ENCODE peak calls at places on chromosomes 5 and 9, in six cellular contexts. B is mammary epithelial cell, W is fibroblast of lung, U is IMR-90, R is H1, D is H9. G is an unnamed sample.

GRCh38 chr5:101626572-101626971 is 669.5 kb downstream of the SLCO4C1 start:
- DNase-seq in W (no peak), R (no peak), B (no peak), U (no peak), D (no peak), G (no peak)

GRCh38 chr5:3329427-3329826 is 266.2 kb upstream of the IRX1 start:
- DNase-seq in D (no peak), B (no peak), W (no peak), U (no peak), R (no peak), G (no peak)

GRCh38 chr5:172102913-172103629 is 85.0 kb downstream of the STK10 start:
- DNase-seq in U (peak; percentile 95), R (no peak), B (peak; percentile 94), D (peak; percentile 50), W (peak; percentile 90), G (peak; percentile 64)

GRCh38 chr5:40623480-40624420 is 56.0 kb upstream of the PTGER4 start:
- DNase-seq in D (no peak), U (no peak), W (no peak), B (no peak), R (no peak), G (no peak)

GRCh38 chr9:89528540-89528939 is 30.6 kb upstream of the SEMA4D start:
- DNase-seq in W (no peak), U (no peak), R (no peak), B (no peak), D (no peak), G (no peak)

GRCh38 chr9:137255448-137256114 is 454 bp downstream of the NELFB start:
- DNase-seq in D (peak; percentile 74), B (peak; percentile 53), U (no peak), W (peak; percentile 28), R (no peak), G (no peak)

GRCh38 chr5:81182396-81183390 is 50.4 kb upstream of the CKMT2 start:
- DNase-seq in D (no peak), R (no peak), U (no peak), B (peak; percentile 44), W (no peak), G (no peak)

GRCh38 chr9:70422371-70423043 is 8.1 kb upstream of the KLF9 start:
- DNase-seq in D (no peak), U (no peak), R (no peak), W (no peak), B (no peak), G (no peak)

GRCh38 chr9:88313364-88314220 is 74.7 kb upstream of the SPIN1 start:
- DNase-seq in W (no peak), U (no peak), R (peak; percentile 55), D (peak; percentile 70), B (no peak), G (peak; percentile 80)

GRCh38 chr9:121447341-121447834 is 52.3 kb downstream of the GGTA1 start:
- DNase-seq in B (peak; percentile 77), R (no peak), W (peak; percentile 47), D (no peak), U (peak; percentile 76), G (no peak)
- H3K9ac ChIP-seq in B (no peak overlapping the region), R (no peak overlapping the region), W (no peak overlapping the region), D (no peak overlapping the region), U (no peak overlapping the region), G (no peak overlapping the region)

GRCh38 chr5:54860321-54860720 is 125.1 kb downstream of the ESM1 start:
- DNase-seq in U (no peak), B (peak; percentile 9), D (no peak), R (no peak), W (no peak), G (no peak)
- H3K9ac ChIP-seq in U (no peak overlapping the region), B (no peak overlapping the region), D (no peak overlapping the region), R (no peak overlapping the region), W (no peak overlapping the region), G (no peak overlapping the region)

DNA sequence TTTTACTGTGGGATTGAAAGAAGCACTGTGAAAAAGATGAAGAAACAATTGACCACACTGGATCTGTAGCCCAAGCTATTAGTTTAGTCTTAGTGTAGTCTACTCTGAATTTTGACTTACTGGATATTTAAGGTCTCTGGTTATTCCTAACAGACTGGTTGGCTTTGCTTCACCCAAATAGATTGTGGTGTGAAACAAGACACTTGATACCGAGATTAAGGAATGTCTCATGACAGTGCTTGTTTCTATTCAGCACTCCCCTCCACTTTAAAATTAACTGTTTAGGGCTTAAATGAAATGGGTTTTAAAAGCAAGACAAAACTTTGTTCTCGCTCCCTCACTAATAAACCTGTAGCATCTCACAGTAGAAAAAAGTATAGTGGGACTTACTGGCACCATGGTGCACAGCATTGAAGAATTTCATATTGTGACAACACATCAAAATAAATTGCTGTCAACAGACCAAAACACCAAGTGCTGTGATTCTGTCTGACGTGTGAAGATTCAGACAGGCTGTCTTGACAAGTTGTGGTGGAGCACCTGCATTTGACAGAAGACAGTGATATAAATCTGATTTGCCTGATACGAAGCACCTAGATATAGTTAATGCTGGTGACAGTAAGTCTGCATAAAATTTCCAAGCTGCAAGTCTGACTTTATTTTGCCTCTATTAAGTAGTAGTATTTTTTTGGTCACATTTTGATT is 73.1 kb downstream of the PBX3 start:
- DNase-seq in D (no peak), B (no peak), R (no peak), U (no peak), W (no peak), G (no peak)
- H3K9ac ChIP-seq in D (no peak overlapping the region), B (no peak overlapping the region), R (no peak overlapping the region), U (no peak overlapping the region), W (no peak overlapping the region), G (no peak overlapping the region)

GRCh38 chr5:139414601-139415121 is 10.8 kb upstream of the SPATA24 start:
- DNase-seq in D (no peak), B (no peak), W (no peak), R (no peak), U (no peak), G (no peak)
- H3K9ac ChIP-seq in D (no peak overlapping the region), B (no peak overlapping the region), W (no peak overlapping the region), R (no peak overlapping the region), U (no peak overlapping the region), G (no peak overlapping the region)

G was measured in NT2/D1.